ENCODE peak calls at places on chromosomes 12 and 14, in ten cellular contexts. D is left ventricle myocardium inferior; I is CD8-positive, alpha-beta T cell; J is GM23338; F is endodermal cell; G is upper lobe of right lung; W is hepatocyte; C is CD4-positive, CD25-positive, alpha-beta regulatory T cell; S is body of pancreas; E is neuronal stem cell. L is an unnamed sample.

GRCh38 chr12:68229956-68230355 is 4.3 kb upstream of the IL26 start:
- DNase-seq in D (no peak), I (no peak), J (no peak), F (no peak), G (no peak), W (no peak), C (no peak), S (no peak), E (no peak), L (no peak)

GRCh38 chr12:15278816-15279658 is 43.3 kb upstream of the PTPRO start:
- DNase-seq in D (peak; percentile 83), I (no peak), J (no peak), F (no peak), G (peak; percentile 91), W (peak; percentile 44), C (no peak), S (peak; percentile 70), E (no peak), L (peak; percentile 77)

GRCh38 chr14:51552768-51553426 is 98.8 kb upstream of the FRMD6 start:
- DNase-seq in D (no peak), I (no peak), J (no peak), F (no peak), G (no peak), W (peak; percentile 22), C (no peak), S (peak; percentile 5), E (no peak), L (no peak)

GRCh38 chr12:65949009-65949623 is 124.8 kb downstream of the HMGA2 start:
- DNase-seq in D (no peak), I (no peak), J (no peak), F (no peak), G (no peak), W (no peak), C (no peak), S (no peak), E (no peak), L (no peak)

GRCh38 chr12:114799574-114800487 is 115.9 kb upstream of the TBX3 start:
- DNase-seq in D (peak; percentile 83), I (no peak), J (no peak), F (peak; percentile 81), G (peak; percentile 68), W (peak; percentile 80), C (no peak), S (peak; percentile 79), E (peak; percentile 29), L (peak; percentile 60)

GRCh38 chr12:12927211-12928079 is 24.5 kb downstream of the GPRC5D start:
- DNase-seq in D (peak; percentile 66), I (no peak), J (no peak), F (no peak), G (peak; percentile 89), W (no peak), C (peak; percentile 56), S (peak; percentile 96), E (no peak), L (peak; percentile 69)

GRCh38 chr12:91327889-91328288 is 145.3 kb upstream of the DCN start:
- DNase-seq in D (no peak), I (no peak), J (no peak), F (no peak), G (no peak), W (no peak), C (no peak), S (no peak), E (no peak), L (no peak)

GRCh38 chr12:14774944-14775651 is 28.2 kb downstream of the WBP11 start:
- DNase-seq in D (peak; percentile 31), I (peak; percentile 37), J (peak; percentile 40), F (no peak), G (peak; percentile 81), W (peak; percentile 62), C (no peak), S (peak; percentile 64), E (no peak), L (peak; percentile 68)

GRCh38 chr12:79151956-79152355 is 287.4 kb downstream of the SYT1 start:
- DNase-seq in D (no peak), I (no peak), J (no peak), F (no peak), G (no peak), W (no peak), C (no peak), S (no peak), E (no peak), L (no peak)

GRCh38 chr12:79156846-79157463 is 292.4 kb downstream of the SYT1 start:
- DNase-seq in D (no peak), I (no peak), J (no peak), F (no peak), G (no peak), W (no peak), C (no peak), S (no peak), E (no peak), L (no peak)

GRCh38 chr12:79161249-79161934 is 296.8 kb downstream of the SYT1 start:
- DNase-seq in D (no peak), I (no peak), J (no peak), F (no peak), G (no peak), W (no peak), C (no peak), S (no peak), E (no peak), L (no peak)

DNA sequence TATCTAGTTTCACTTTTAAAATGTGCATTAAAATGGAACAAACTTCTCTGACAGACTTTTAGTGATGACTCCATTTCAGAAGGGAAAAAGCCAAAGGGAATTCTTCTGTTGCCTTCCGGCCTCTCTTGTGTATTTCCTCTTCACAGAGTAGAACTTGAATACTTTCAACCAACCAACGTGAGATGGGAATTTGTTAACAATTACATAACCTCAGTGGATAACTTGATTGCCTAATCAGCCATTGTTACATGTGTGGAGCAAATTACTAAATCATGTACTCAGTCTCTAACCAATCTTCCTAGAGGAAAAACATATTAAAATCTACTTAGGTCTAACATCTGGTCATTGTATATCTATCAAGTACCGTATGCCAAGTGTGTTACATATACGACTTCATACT is 291.1 kb downstream of the SYT1 start:
- DNase-seq in D (no peak), I (no peak), J (no peak), F (no peak), G (no peak), W (no peak), C (no peak), S (no peak), E (no peak), L (no peak)
- H3K36me3 ChIP-seq in D (no peaks in the 10 kb centered on the region), I (no peaks in the 10 kb centered on the region), J (no peaks in the 10 kb centered on the region), F (no peaks in the 10 kb centered on the region), G (no peaks in the 10 kb centered on the region), W (no peaks in the 10 kb centered on the region), C (no peaks in the 10 kb centered on the region), S (no peaks in the 10 kb centered on the region), E (no peaks in the 10 kb centered on the region), L (no peaks in the 10 kb centered on the region)

GRCh38 chr12:70920251-70920851 is at the start of gene PTPRR:
- DNase-seq in D (no peak), I (no peak), J (peak; percentile 81), F (peak; percentile 89), G (peak; percentile 57), W (peak; percentile 28), C (no peak), S (peak; percentile 6), E (peak; percentile 45), L (no peak)

GRCh38 chr12:70918321-70918720 is 2.2 kb downstream of the PTPRR start:
- DNase-seq in D (no peak), I (no peak), J (no peak), F (no peak), G (no peak), W (no peak), C (no peak), S (no peak), E (no peak), L (no peak)

GRCh38 chr12:70919161-70919560 is 1.4 kb downstream of the PTPRR start:
- DNase-seq in D (no peak), I (no peak), J (no peak), F (no peak), G (no peak), W (no peak), C (no peak), S (no peak), E (no peak), L (no peak)

GRCh38 chr12:70919597-70920035 is 922 bp downstream of the PTPRR start:
- DNase-seq in D (no peak), I (no peak), J (peak; percentile 84), F (peak; percentile 86), G (no peak), W (peak; percentile 23), C (no peak), S (no peak), E (peak; percentile 32), L (no peak)

GRCh38 chr12:70920891-70921290 is 353 bp upstream of the PTPRR start:
- DNase-seq in D (no peak), I (no peak), J (peak; percentile 30), F (peak; percentile 59), G (no peak), W (no peak), C (no peak), S (no peak), E (no peak), L (no peak)
- H3K4me3 ChIP-seq in D (no peak overlapping the region), I (no peak overlapping the region), J (peak overlapping the region; percentile 46), F (no peak overlapping the region), G (no peak overlapping the region), W (no peak overlapping the region), C (no peak overlapping the region), S (no peak overlapping the region), E (no peak overlapping the region), L (no peak overlapping the region)

GRCh38 chr14:68359862-68360552 is 432.9 kb downstream of the ZFP36L1 start:
- DNase-seq in D (peak; percentile 55), I (no peak), J (no peak), F (no peak), G (peak; percentile 86), W (peak; percentile 79), C (no peak), S (peak; percentile 25), E (no peak), L (peak; percentile 78)

GRCh38 chr14:68361231-68361630 is 431.6 kb downstream of the ZFP36L1 start:
- DNase-seq in D (no peak), I (no peak), J (no peak), F (no peak), G (no peak), W (no peak), C (no peak), S (peak; percentile 65), E (no peak), L (no peak)

GRCh38 chr14:68358500-68358899 is 434.4 kb downstream of the ZFP36L1 start:
- DNase-seq in D (no peak), I (no peak), J (no peak), F (no peak), G (no peak), W (no peak), C (no peak), S (no peak), E (no peak), L (no peak)

GRCh38 chr14:68362841-68363240 is 430.0 kb downstream of the ZFP36L1 start:
- DNase-seq in D (no peak), I (no peak), J (no peak), F (no peak), G (no peak), W (no peak), C (no peak), S (no peak), E (no peak), L (no peak)

GRCh38 chr14:68358978-68359861 is 433.6 kb downstream of the ZFP36L1 start:
- DNase-seq in D (no peak), I (no peak), J (peak; percentile 28), F (no peak), G (no peak), W (no peak), C (no peak), S (no peak), E (no peak), L (no peak)
- H3K27ac ChIP-seq in D (peak overlapping the region; percentile 58), I (no peak overlapping the region), J (no peak overlapping the region), F (no peak overlapping the region), G (peak overlapping the region; percentile 81), W (peak overlapping the region; percentile 93), C (no peak overlapping the region), S (peak overlapping the region; percentile 31), E (peak overlapping the region; percentile 4), L (peak overlapping the region; percentile 50)

GRCh38 chr12:112134731-112135130 is 9.4 kb downstream of the TRAFD1 start:
- DNase-seq in D (no peak), I (no peak), J (no peak), F (no peak), G (no peak), W (no peak), C (no peak), S (no peak), E (no peak), L (no peak)

GRCh38 chr12:112146123-112146522 is 20.8 kb downstream of the TRAFD1 start:
- DNase-seq in D (no peak), I (no peak), J (no peak), F (peak; percentile 8), G (no peak), W (no peak), C (no peak), S (no peak), E (no peak), L (no peak)

DNA sequence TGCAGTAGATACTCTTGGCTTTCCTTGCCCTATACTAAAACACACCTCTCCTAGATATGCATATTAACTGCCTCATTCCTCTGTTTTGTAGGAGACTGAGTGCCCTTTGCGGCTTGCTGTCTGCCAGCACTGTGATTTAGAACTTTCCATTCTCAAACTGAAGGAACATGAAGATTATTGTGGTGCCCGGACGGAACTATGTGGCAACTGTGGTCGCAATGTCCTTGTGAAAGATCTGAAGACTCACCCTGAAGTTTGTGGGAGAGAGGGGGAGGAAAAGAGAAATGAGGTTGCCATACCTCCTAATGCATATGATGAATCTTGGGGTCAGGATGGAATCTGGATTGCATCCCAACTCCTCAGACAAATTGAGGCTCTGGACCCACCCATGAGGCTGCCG is 15.4 kb downstream of the TRAFD1 start:
- DNase-seq in D (no peak), I (no peak), J (no peak), F (peak; percentile 28), G (no peak), W (no peak), C (no peak), S (peak; percentile 22), E (no peak), L (no peak)
- H3K36me3 ChIP-seq in D (peaks cover 100% of the 10 kb centered on the region), I (peaks cover 47% of the 10 kb centered on the region), J (peaks cover 21% of the 10 kb centered on the region), F (peaks cover 58% of the 10 kb centered on the region), G (peaks cover 99% of the 10 kb centered on the region), W (no peaks in the 10 kb centered on the region), C (peaks cover 87% of the 10 kb centered on the region), S (no peaks in the 10 kb centered on the region), E (peaks cover 91% of the 10 kb centered on the region), L (peaks cover 100% of the 10 kb centered on the region)

L was measured in right atrium auricular region.